ENCODE peak calls at places on chromosomes 5 and 9, in seven cellular contexts. One of them, this sample, is unnamed.

GRCh38 chr9:82757921-82758320 is 305.0 kb downstream of the RASEF start:
- DNase-seq in GM23248: no peak
- DNase-seq in left lung: no peak
- DNase-seq in astrocyte: no peak
- DNase-seq in stomach: no peak
- DNase-seq in prostate gland: no peak
- DNase-seq in CD8-positive, alpha-beta memory T cell: no peak
- DNase-seq in this sample: no peak

GRCh38 chr9:81824802-81825770 is 103.1 kb upstream of the SPATA31D4 start:
- DNase-seq in GM23248: peak; percentile 29
- DNase-seq in prostate gland: no peak
- DNase-seq in stomach: no peak
- DNase-seq in CD8-positive, alpha-beta memory T cell: no peak
- DNase-seq in astrocyte: peak; percentile 39
- DNase-seq in left lung: no peak
- DNase-seq in this sample: no peak

GRCh38 chr9:2093920-2094597 is 78.9 kb downstream of the SMARCA2 start:
- DNase-seq in GM23248: peak; percentile 73
- DNase-seq in stomach: no peak
- DNase-seq in prostate gland: no peak
- DNase-seq in CD8-positive, alpha-beta memory T cell: no peak
- DNase-seq in left lung: peak; percentile 70
- DNase-seq in astrocyte: peak; percentile 74
- DNase-seq in this sample: no peak

GRCh38 chr9:98774746-98775145 is 21.6 kb downstream of the ANKS6 start:
- DNase-seq in left lung: no peak
- DNase-seq in GM23248: peak; percentile 52
- DNase-seq in prostate gland: no peak
- DNase-seq in stomach: no peak
- DNase-seq in CD8-positive, alpha-beta memory T cell: peak; percentile 13
- DNase-seq in astrocyte: no peak
- DNase-seq in this sample: no peak

GRCh38 chr9:86487222-86487841 is 133.1 kb upstream of the TUT7 start:
- DNase-seq in prostate gland: no peak
- DNase-seq in CD8-positive, alpha-beta memory T cell: peak; percentile 2
- DNase-seq in GM23248: peak; percentile 77
- DNase-seq in astrocyte: peak; percentile 36
- DNase-seq in stomach: no peak
- DNase-seq in left lung: no peak
- DNase-seq in this sample: no peak

GRCh38 chr9:115739096-115739875 is 414.3 kb upstream of the PAPPA start:
- DNase-seq in astrocyte: no peak
- DNase-seq in left lung: no peak
- DNase-seq in stomach: no peak
- DNase-seq in GM23248: peak; percentile 0
- DNase-seq in prostate gland: no peak
- DNase-seq in CD8-positive, alpha-beta memory T cell: no peak
- DNase-seq in this sample: no peak

GRCh38 chr9:127455299-127455992 is 4.1 kb downstream of the LRSAM1 start:
- DNase-seq in left lung: no peak
- DNase-seq in prostate gland: no peak
- DNase-seq in astrocyte: no peak
- DNase-seq in stomach: peak; percentile 58
- DNase-seq in CD8-positive, alpha-beta memory T cell: no peak
- DNase-seq in GM23248: peak; percentile 28
- DNase-seq in this sample: no peak

GRCh38 chr9:107734231-107735014 is 244.9 kb upstream of the KLF4 start:
- DNase-seq in CD8-positive, alpha-beta memory T cell: no peak
- DNase-seq in prostate gland: no peak
- DNase-seq in GM23248: peak; percentile 93
- DNase-seq in left lung: peak; percentile 43
- DNase-seq in astrocyte: peak; percentile 89
- DNase-seq in stomach: no peak
- DNase-seq in this sample: no peak

GRCh38 chr5:149946118-149946517 is 1.5 kb upstream of the PDE6A start:
- DNase-seq in left lung: no peak
- DNase-seq in GM23248: no peak
- DNase-seq in astrocyte: no peak
- DNase-seq in prostate gland: no peak
- DNase-seq in stomach: no peak
- DNase-seq in CD8-positive, alpha-beta memory T cell: no peak
- DNase-seq in this sample: no peak

GRCh38 chr5:72213482-72213881 is 106.2 kb downstream of the MAP1B start:
- DNase-seq in GM23248: no peak
- DNase-seq in stomach: no peak
- DNase-seq in astrocyte: no peak
- DNase-seq in left lung: no peak
- DNase-seq in prostate gland: no peak
- DNase-seq in CD8-positive, alpha-beta memory T cell: no peak
- DNase-seq in this sample: no peak

GRCh38 chr5:59140133-59140532 is 557.3 kb downstream of the RAB3C start:
- DNase-seq in stomach: no peak
- DNase-seq in GM23248: no peak
- DNase-seq in astrocyte: no peak
- DNase-seq in left lung: no peak
- DNase-seq in prostate gland: no peak
- DNase-seq in CD8-positive, alpha-beta memory T cell: no peak
- DNase-seq in this sample: no peak

GRCh38 chr9:103242025-103242424 is 246.9 kb downstream of the CYLC2 start:
- DNase-seq in astrocyte: no peak
- DNase-seq in prostate gland: no peak
- DNase-seq in stomach: no peak
- DNase-seq in CD8-positive, alpha-beta memory T cell: no peak
- DNase-seq in GM23248: no peak
- DNase-seq in left lung: no peak
- DNase-seq in this sample: no peak

GRCh38 chr5:145906401-145906800 is 30.0 kb upstream of the SH3RF2 start:
- DNase-seq in GM23248: no peak
- DNase-seq in stomach: no peak
- DNase-seq in astrocyte: peak; percentile 50
- DNase-seq in prostate gland: no peak
- DNase-seq in CD8-positive, alpha-beta memory T cell: no peak
- DNase-seq in left lung: no peak
- DNase-seq in this sample: no peak

GRCh38 chr9:25716220-25716872 is 38.1 kb upstream of the TUSC1 start:
- DNase-seq in stomach: peak; percentile 55
- DNase-seq in GM23248: peak; percentile 70
- DNase-seq in astrocyte: peak; percentile 7
- DNase-seq in CD8-positive, alpha-beta memory T cell: no peak
- DNase-seq in left lung: no peak
- DNase-seq in prostate gland: peak; percentile 79
- DNase-seq in this sample: peak; percentile 82
- H3K27ac ChIP-seq in stomach: no peak overlapping the region
- H3K27ac ChIP-seq in GM23248: no peak overlapping the region
- H3K27ac ChIP-seq in astrocyte: no peak overlapping the region
- H3K27ac ChIP-seq in CD8-positive, alpha-beta memory T cell: no peak overlapping the region
- H3K27ac ChIP-seq in left lung: no peak overlapping the region
- H3K27ac ChIP-seq in prostate gland: no peak overlapping the region
- H3K27ac ChIP-seq in this sample: peak overlapping the region; percentile 4

GRCh38 chr9:123087359-123087888 is 54.0 kb downstream of the GPR21 start:
- DNase-seq in GM23248: no peak
- DNase-seq in left lung: no peak
- DNase-seq in astrocyte: no peak
- DNase-seq in CD8-positive, alpha-beta memory T cell: no peak
- DNase-seq in stomach: no peak
- DNase-seq in prostate gland: no peak
- DNase-seq in this sample: no peak
- H3K27ac ChIP-seq in GM23248: no peak overlapping the region
- H3K27ac ChIP-seq in left lung: no peak overlapping the region
- H3K27ac ChIP-seq in astrocyte: no peak overlapping the region
- H3K27ac ChIP-seq in CD8-positive, alpha-beta memory T cell: no peak overlapping the region
- H3K27ac ChIP-seq in stomach: no peak overlapping the region
- H3K27ac ChIP-seq in prostate gland: no peak overlapping the region
- H3K27ac ChIP-seq in this sample: no peak overlapping the region

GRCh38 chr5:132447196-132447595 is 43.4 kb downstream of the IRF1 start:
- DNase-seq in prostate gland: no peak
- DNase-seq in stomach: no peak
- DNase-seq in CD8-positive, alpha-beta memory T cell: no peak
- DNase-seq in astrocyte: no peak
- DNase-seq in left lung: no peak
- DNase-seq in GM23248: no peak
- DNase-seq in this sample: no peak
- H3K27ac ChIP-seq in prostate gland: no peak overlapping the region
- H3K27ac ChIP-seq in stomach: peak overlapping the region; percentile 66
- H3K27ac ChIP-seq in CD8-positive, alpha-beta memory T cell: no peak overlapping the region
- H3K27ac ChIP-seq in astrocyte: no peak overlapping the region
- H3K27ac ChIP-seq in left lung: peak overlapping the region; percentile 24
- H3K27ac ChIP-seq in GM23248: no peak overlapping the region
- H3K27ac ChIP-seq in this sample: peak overlapping the region; percentile 82

GRCh38 chr9:128891354-128892222 is 9.7 kb downstream of the LRRC8A start:
- DNase-seq in astrocyte: no peak
- DNase-seq in CD8-positive, alpha-beta memory T cell: no peak
- DNase-seq in left lung: no peak
- DNase-seq in stomach: no peak
- DNase-seq in GM23248: no peak
- DNase-seq in prostate gland: no peak
- DNase-seq in this sample: no peak
- H3K27ac ChIP-seq in astrocyte: no peak overlapping the region
- H3K27ac ChIP-seq in CD8-positive, alpha-beta memory T cell: no peak overlapping the region
- H3K27ac ChIP-seq in left lung: peak overlapping the region; percentile 75
- H3K27ac ChIP-seq in stomach: peak overlapping the region; percentile 89
- H3K27ac ChIP-seq in GM23248: no peak overlapping the region
- H3K27ac ChIP-seq in prostate gland: peak overlapping the region; percentile 92
- H3K27ac ChIP-seq in this sample: peak overlapping the region; percentile 97

GRCh38 chr5:67264056-67264455 is 67.5 kb upstream of the CD180 start:
- DNase-seq in left lung: no peak
- DNase-seq in GM23248: no peak
- DNase-seq in stomach: no peak
- DNase-seq in CD8-positive, alpha-beta memory T cell: no peak
- DNase-seq in prostate gland: no peak
- DNase-seq in astrocyte: no peak
- DNase-seq in this sample: no peak

GRCh38 chr5:67265951-67266350 is 69.4 kb upstream of the CD180 start:
- DNase-seq in astrocyte: no peak
- DNase-seq in prostate gland: no peak
- DNase-seq in GM23248: no peak
- DNase-seq in CD8-positive, alpha-beta memory T cell: no peak
- DNase-seq in left lung: no peak
- DNase-seq in stomach: no peak
- DNase-seq in this sample: no peak

GRCh38 chr5:67266654-67267350 is 70.2 kb upstream of the CD180 start:
- DNase-seq in GM23248: no peak
- DNase-seq in left lung: no peak
- DNase-seq in stomach: no peak
- DNase-seq in prostate gland: no peak
- DNase-seq in CD8-positive, alpha-beta memory T cell: no peak
- DNase-seq in astrocyte: no peak
- DNase-seq in this sample: no peak

GRCh38 chr5:67268233-67269011 is 71.8 kb upstream of the CD180 start:
- DNase-seq in stomach: peak; percentile 69
- DNase-seq in prostate gland: peak; percentile 85
- DNase-seq in astrocyte: peak; percentile 91
- DNase-seq in left lung: peak; percentile 55
- DNase-seq in GM23248: peak; percentile 82
- DNase-seq in CD8-positive, alpha-beta memory T cell: no peak
- DNase-seq in this sample: peak; percentile 55

GRCh38 chr5:67267522-67268232 is 71.1 kb upstream of the CD180 start:
- DNase-seq in astrocyte: no peak
- DNase-seq in GM23248: no peak
- DNase-seq in prostate gland: no peak
- DNase-seq in stomach: no peak
- DNase-seq in CD8-positive, alpha-beta memory T cell: no peak
- DNase-seq in left lung: no peak
- DNase-seq in this sample: no peak
- H3K27ac ChIP-seq in astrocyte: peak overlapping the region; percentile 78
- H3K27ac ChIP-seq in GM23248: no peak overlapping the region
- H3K27ac ChIP-seq in prostate gland: peak overlapping the region; percentile 83
- H3K27ac ChIP-seq in stomach: peak overlapping the region; percentile 84
- H3K27ac ChIP-seq in CD8-positive, alpha-beta memory T cell: no peak overlapping the region
- H3K27ac ChIP-seq in left lung: peak overlapping the region; percentile 74
- H3K27ac ChIP-seq in this sample: peak overlapping the region; percentile 96

GRCh38 chr9:137348781-137349470 is 46.9 kb upstream of the NRARP start:
- DNase-seq in CD8-positive, alpha-beta memory T cell: no peak
- DNase-seq in GM23248: no peak
- DNase-seq in astrocyte: no peak
- DNase-seq in prostate gland: no peak
- DNase-seq in stomach: no peak
- DNase-seq in left lung: no peak
- DNase-seq in this sample: no peak
- H3K27ac ChIP-seq in CD8-positive, alpha-beta memory T cell: no peak overlapping the region
- H3K27ac ChIP-seq in GM23248: no peak overlapping the region
- H3K27ac ChIP-seq in astrocyte: no peak overlapping the region
- H3K27ac ChIP-seq in prostate gland: no peak overlapping the region
- H3K27ac ChIP-seq in stomach: no peak overlapping the region
- H3K27ac ChIP-seq in left lung: no peak overlapping the region
- H3K27ac ChIP-seq in this sample: no peak overlapping the region

GRCh38 chr9:137044042-137044441 is 1.9 kb downstream of the NPDC1 start:
- DNase-seq in GM23248: no peak
- DNase-seq in prostate gland: no peak
- DNase-seq in stomach: no peak
- DNase-seq in left lung: no peak
- DNase-seq in astrocyte: no peak
- DNase-seq in CD8-positive, alpha-beta memory T cell: no peak
- DNase-seq in this sample: no peak
- H3K27ac ChIP-seq in GM23248: no peak overlapping the region
- H3K27ac ChIP-seq in prostate gland: peak overlapping the region; percentile 9
- H3K27ac ChIP-seq in stomach: peak overlapping the region; percentile 84
- H3K27ac ChIP-seq in left lung: peak overlapping the region; percentile 59
- H3K27ac ChIP-seq in astrocyte: no peak overlapping the region
- H3K27ac ChIP-seq in CD8-positive, alpha-beta memory T cell: no peak overlapping the region
- H3K27ac ChIP-seq in this sample: peak overlapping the region; percentile 66

GRCh38 chr5:81426347-81426746 is 32.4 kb upstream of the ACOT12 start:
- DNase-seq in astrocyte: no peak
- DNase-seq in CD8-positive, alpha-beta memory T cell: no peak
- DNase-seq in GM23248: no peak
- DNase-seq in stomach: no peak
- DNase-seq in prostate gland: no peak
- DNase-seq in left lung: no peak
- DNase-seq in this sample: no peak

GRCh38 chr5:81428446-81428845 is 34.5 kb upstream of the ACOT12 start:
- DNase-seq in astrocyte: no peak
- DNase-seq in stomach: no peak
- DNase-seq in left lung: no peak
- DNase-seq in prostate gland: no peak
- DNase-seq in CD8-positive, alpha-beta memory T cell: no peak
- DNase-seq in GM23248: peak; percentile 53
- DNase-seq in this sample: no peak

GRCh38 chr5:81427566-81427965 is 33.6 kb upstream of the ACOT12 start:
- DNase-seq in astrocyte: no peak
- DNase-seq in stomach: no peak
- DNase-seq in GM23248: peak; percentile 31
- DNase-seq in CD8-positive, alpha-beta memory T cell: no peak
- DNase-seq in left lung: no peak
- DNase-seq in prostate gland: no peak
- DNase-seq in this sample: no peak

GRCh38 chr5:81424728-81425127 is 30.8 kb upstream of the ACOT12 start:
- DNase-seq in stomach: no peak
- DNase-seq in prostate gland: no peak
- DNase-seq in astrocyte: peak; percentile 36
- DNase-seq in GM23248: no peak
- DNase-seq in CD8-positive, alpha-beta memory T cell: no peak
- DNase-seq in left lung: no peak
- DNase-seq in this sample: no peak

DNA sequence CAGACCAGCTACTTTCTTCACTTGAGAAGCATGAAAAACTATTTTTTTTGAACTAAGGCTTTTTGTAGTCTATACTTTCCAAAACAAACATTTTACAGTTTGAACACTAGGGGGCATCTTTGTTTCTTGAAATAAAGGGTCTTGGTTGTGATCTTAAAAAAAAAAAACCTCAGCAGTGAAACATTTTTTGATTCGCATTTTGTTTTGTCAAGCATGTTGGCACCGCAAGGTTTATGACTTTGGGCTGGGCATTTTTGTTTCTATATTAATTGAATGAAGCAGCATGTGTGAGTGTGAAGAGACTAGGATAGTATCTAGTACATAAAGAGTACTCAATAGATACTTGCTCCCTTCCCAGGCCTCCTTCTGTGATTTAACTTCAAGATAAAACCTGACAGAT is 31.6 kb upstream of the ACOT12 start:
- DNase-seq in CD8-positive, alpha-beta memory T cell: peak; percentile 49
- DNase-seq in left lung: no peak
- DNase-seq in stomach: no peak
- DNase-seq in GM23248: peak; percentile 68
- DNase-seq in astrocyte: peak; percentile 31
- DNase-seq in prostate gland: no peak
- DNase-seq in this sample: no peak
- H3K27ac ChIP-seq in CD8-positive, alpha-beta memory T cell: no peak overlapping the region
- H3K27ac ChIP-seq in left lung: peak overlapping the region; percentile 9
- H3K27ac ChIP-seq in stomach: no peak overlapping the region
- H3K27ac ChIP-seq in GM23248: no peak overlapping the region
- H3K27ac ChIP-seq in astrocyte: no peak overlapping the region
- H3K27ac ChIP-seq in prostate gland: no peak overlapping the region
- H3K27ac ChIP-seq in this sample: peak overlapping the region; percentile 41